ENCODE peak calls at places on chromosome 9, in five cellular contexts. One of them, this sample, is unnamed.

GRCh38 chr9:129412814-129413536 is 207.9 kb downstream of the C9orf50 start:
- DNase-seq in mesenchymal stem cell: peak
- DNase-seq in mesendoderm: peak
- DNase-seq in H1: no peak
- DNase-seq in IMR-90: peak
- DNase-seq in this sample: peak

GRCh38 chr9:109012009-109012875 is 1.1 kb downstream of the CTNNAL1 start:
- DNase-seq in IMR-90: peak
- DNase-seq in mesendoderm: peak
- DNase-seq in H1: no peak
- DNase-seq in mesenchymal stem cell: peak
- DNase-seq in this sample: peak

GRCh38 chr9:126549246-126550006 is 64.3 kb upstream of the LMX1B start:
- DNase-seq in mesenchymal stem cell: no peak
- DNase-seq in H1: no peak
- DNase-seq in mesendoderm: no peak
- DNase-seq in IMR-90: no peak
- DNase-seq in this sample: no peak

GRCh38 chr9:89000281-89000875 is 9.1 kb downstream of the S1PR3 start:
- DNase-seq in IMR-90: no peak
- DNase-seq in mesenchymal stem cell: no peak
- DNase-seq in mesendoderm: no peak
- DNase-seq in H1: no peak
- DNase-seq in this sample: no peak

GRCh38 chr9:116450378-116451139 is 236.5 kb upstream of the TRIM32 start:
- DNase-seq in H1: no peak
- DNase-seq in mesenchymal stem cell: peak
- DNase-seq in mesendoderm: peak
- DNase-seq in IMR-90: peak
- DNase-seq in this sample: peak

GRCh38 chr9:119412399-119412798 is 43.2 kb upstream of the BRINP1 start:
- DNase-seq in IMR-90: no peak
- DNase-seq in mesenchymal stem cell: no peak
- DNase-seq in H1: no peak
- DNase-seq in mesendoderm: peak
- DNase-seq in this sample: peak

GRCh38 chr9:27504259-27504658 is 19.8 kb upstream of the IFNK start:
- DNase-seq in mesenchymal stem cell: no peak
- DNase-seq in IMR-90: no peak
- DNase-seq in mesendoderm: no peak
- DNase-seq in H1: no peak
- DNase-seq in this sample: no peak

GRCh38 chr9:81602887-81603680 is 86.3 kb downstream of the TLE1 start:
- DNase-seq in H1: no peak
- DNase-seq in mesendoderm: no peak
- DNase-seq in IMR-90: no peak
- DNase-seq in mesenchymal stem cell: peak
- DNase-seq in this sample: no peak

GRCh38 chr9:87630846-87631245 is 95.1 kb upstream of the CTSL start:
- DNase-seq in H1: no peak
- DNase-seq in mesenchymal stem cell: no peak
- DNase-seq in mesendoderm: no peak
- DNase-seq in IMR-90: no peak
- DNase-seq in this sample: peak

GRCh38 chr9:112905084-112905483 is 14.4 kb upstream of the SLC46A2 start:
- DNase-seq in mesendoderm: no peak
- DNase-seq in IMR-90: no peak
- DNase-seq in H1: no peak
- DNase-seq in mesenchymal stem cell: no peak
- DNase-seq in this sample: no peak

GRCh38 chr9:86557063-86557766 is 203.0 kb upstream of the TUT7 start:
- DNase-seq in IMR-90: peak
- DNase-seq in mesendoderm: no peak
- DNase-seq in mesenchymal stem cell: peak
- DNase-seq in H1: no peak
- DNase-seq in this sample: peak

GRCh38 chr9:118091676-118092490 is 387.7 kb downstream of the TLR4 start:
- DNase-seq in mesenchymal stem cell: no peak
- DNase-seq in mesendoderm: no peak
- DNase-seq in H1: no peak
- DNase-seq in IMR-90: no peak
- DNase-seq in this sample: no peak

GRCh38 chr9:106726070-106726815 is 136.7 kb upstream of the ZNF462 start:
- DNase-seq in IMR-90: no peak
- DNase-seq in mesenchymal stem cell: no peak
- DNase-seq in mesendoderm: no peak
- DNase-seq in H1: no peak
- DNase-seq in this sample: no peak

GRCh38 chr9:26925609-26926008 is 21.4 kb downstream of the PLAA start:
- DNase-seq in mesenchymal stem cell: no peak
- DNase-seq in H1: no peak
- DNase-seq in mesendoderm: no peak
- DNase-seq in IMR-90: no peak
- DNase-seq in this sample: no peak

GRCh38 chr9:4904322-4905134 is 80.5 kb upstream of the JAK2 start:
- DNase-seq in mesendoderm: no peak
- DNase-seq in mesenchymal stem cell: no peak
- DNase-seq in H1: no peak
- DNase-seq in IMR-90: peak
- DNase-seq in this sample: no peak

GRCh38 chr9:27152398-27152715 is 43.3 kb downstream of the TEK start:
- DNase-seq in IMR-90: no peak
- DNase-seq in mesenchymal stem cell: no peak
- DNase-seq in mesendoderm: no peak
- DNase-seq in H1: no peak
- DNase-seq in this sample: no peak

GRCh38 chr9:98254236-98255063 is 999 bp downstream of the TBC1D2 start:
- DNase-seq in IMR-90: no peak
- DNase-seq in H1: no peak
- DNase-seq in mesenchymal stem cell: no peak
- DNase-seq in mesendoderm: no peak
- DNase-seq in this sample: peak

GRCh38 chr9:95181226-95181818 is 136.2 kb downstream of the FANCC start:
- DNase-seq in H1: no peak
- DNase-seq in mesendoderm: no peak
- DNase-seq in mesenchymal stem cell: peak
- DNase-seq in IMR-90: peak
- DNase-seq in this sample: no peak

DNA sequence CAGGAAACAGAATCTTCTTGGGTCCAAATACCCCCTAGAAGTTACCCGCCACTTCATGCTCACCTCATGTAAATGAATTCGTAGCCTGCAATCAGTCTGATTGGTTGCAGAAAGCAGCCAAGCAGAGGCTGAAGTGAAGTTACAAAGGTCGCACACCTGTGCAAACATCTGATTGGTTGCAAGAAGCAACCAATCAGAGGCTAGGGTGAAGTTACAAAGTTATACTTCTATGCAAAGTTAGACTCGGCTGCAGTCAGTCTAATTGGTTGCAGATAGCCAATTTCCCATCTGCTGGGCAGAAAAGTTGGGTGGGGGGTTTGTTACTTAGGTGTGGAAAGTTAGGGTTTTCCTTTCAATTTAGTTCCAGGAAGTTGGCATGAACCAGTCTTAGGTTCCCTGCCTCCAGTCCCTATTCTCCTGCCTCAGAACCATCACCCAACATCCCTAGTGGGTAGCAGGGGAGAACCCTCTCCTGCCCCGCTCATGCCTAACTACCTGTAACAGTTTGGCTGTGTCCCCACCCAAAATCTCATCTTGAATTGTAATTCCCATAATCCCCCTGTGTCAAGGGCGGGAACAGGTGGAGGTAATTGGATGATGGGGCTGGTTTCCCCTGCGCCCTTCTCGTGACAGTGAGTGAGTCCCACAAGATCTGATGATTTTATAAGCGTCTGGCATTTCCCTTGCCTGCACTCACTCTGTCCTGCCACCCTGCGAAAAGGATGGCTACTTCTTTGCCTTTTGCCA is 1.2 kb upstream of the RUSC2 start:
- DNase-seq in H1: no peak
- DNase-seq in mesenchymal stem cell: no peak
- DNase-seq in IMR-90: no peak
- DNase-seq in mesendoderm: no peak
- DNase-seq in this sample: no peak
- H3K4me3 ChIP-seq in H1: peak
- H3K4me3 ChIP-seq in mesenchymal stem cell: no peak
- H3K4me3 ChIP-seq in IMR-90: peak
- H3K4me3 ChIP-seq in mesendoderm: no peak
- H3K4me3 ChIP-seq in this sample: no peak

GRCh38 chr9:35338561-35339274 is 151.2 kb upstream of the RUSC2 start:
- DNase-seq in H1: no peak
- DNase-seq in mesendoderm: no peak
- DNase-seq in IMR-90: no peak
- DNase-seq in mesenchymal stem cell: no peak
- DNase-seq in this sample: no peak

GRCh38 chr9:35341021-35341420 is 148.9 kb upstream of the RUSC2 start:
- DNase-seq in H1: no peak
- DNase-seq in mesendoderm: no peak
- DNase-seq in IMR-90: no peak
- DNase-seq in mesenchymal stem cell: no peak
- DNase-seq in this sample: no peak

GRCh38 chr9:35342221-35342620 is 147.7 kb upstream of the RUSC2 start:
- DNase-seq in mesendoderm: no peak
- DNase-seq in H1: no peak
- DNase-seq in IMR-90: peak
- DNase-seq in mesenchymal stem cell: no peak
- DNase-seq in this sample: no peak

GRCh38 chr9:35340046-35340445 is 149.9 kb upstream of the RUSC2 start:
- DNase-seq in mesendoderm: no peak
- DNase-seq in H1: no peak
- DNase-seq in mesenchymal stem cell: no peak
- DNase-seq in IMR-90: peak
- DNase-seq in this sample: no peak

DNA sequence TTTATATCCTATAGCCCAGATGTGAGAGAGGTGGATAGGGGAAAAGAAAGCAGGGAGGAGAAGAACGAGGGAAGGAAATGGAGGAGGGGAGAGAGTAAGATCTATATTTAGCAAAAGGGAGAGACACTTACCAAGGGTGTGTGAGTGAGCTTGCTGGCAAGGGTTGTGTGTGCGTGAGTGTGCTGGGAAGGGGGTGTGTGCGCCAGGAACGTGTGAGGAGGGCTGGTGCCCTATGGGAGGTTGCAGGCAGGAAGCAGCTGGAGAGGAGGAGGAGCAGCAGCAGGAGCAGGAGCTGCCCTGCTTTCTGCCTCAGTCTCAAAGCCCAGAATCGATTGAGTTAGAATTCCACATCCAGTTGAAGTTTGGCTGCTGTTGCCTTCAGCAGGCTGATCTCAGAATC is 148.3 kb upstream of the RUSC2 start:
- DNase-seq in IMR-90: peak
- DNase-seq in mesendoderm: peak
- DNase-seq in mesenchymal stem cell: peak
- DNase-seq in H1: no peak
- DNase-seq in this sample: no peak
- H3K27ac ChIP-seq in IMR-90: peak
- H3K27ac ChIP-seq in mesendoderm: no peak
- H3K27ac ChIP-seq in mesenchymal stem cell: no peak
- H3K27ac ChIP-seq in H1: no peak
- H3K27ac ChIP-seq in this sample: no peak

DNA sequence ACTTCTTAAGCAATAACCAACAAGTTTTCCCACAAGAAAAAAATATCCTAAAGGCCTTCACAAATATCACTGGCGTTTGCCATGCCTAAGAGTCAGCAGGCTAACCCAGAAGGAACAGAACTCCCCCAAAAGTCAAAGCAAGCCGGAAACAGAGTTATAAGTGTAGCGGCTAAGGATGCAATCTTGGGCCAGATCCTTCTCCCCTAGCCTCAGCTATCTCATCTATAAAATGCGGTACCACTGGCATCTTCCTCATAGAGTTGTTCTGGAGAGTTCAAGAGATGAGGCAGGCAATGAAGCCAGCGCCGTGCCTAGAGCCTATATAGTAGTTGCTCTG is 640 bp downstream of the DPM2 start:
- DNase-seq in mesenchymal stem cell: no peak
- DNase-seq in H1: no peak
- DNase-seq in mesendoderm: no peak
- DNase-seq in IMR-90: no peak
- DNase-seq in this sample: no peak
- H2BK120ac ChIP-seq in mesenchymal stem cell: no peak
- H2BK120ac ChIP-seq in H1: no peak
- H2BK120ac ChIP-seq in mesendoderm: no peak
- H2BK120ac ChIP-seq in IMR-90: no peak
- H2BK120ac ChIP-seq in this sample: no peak

DNA sequence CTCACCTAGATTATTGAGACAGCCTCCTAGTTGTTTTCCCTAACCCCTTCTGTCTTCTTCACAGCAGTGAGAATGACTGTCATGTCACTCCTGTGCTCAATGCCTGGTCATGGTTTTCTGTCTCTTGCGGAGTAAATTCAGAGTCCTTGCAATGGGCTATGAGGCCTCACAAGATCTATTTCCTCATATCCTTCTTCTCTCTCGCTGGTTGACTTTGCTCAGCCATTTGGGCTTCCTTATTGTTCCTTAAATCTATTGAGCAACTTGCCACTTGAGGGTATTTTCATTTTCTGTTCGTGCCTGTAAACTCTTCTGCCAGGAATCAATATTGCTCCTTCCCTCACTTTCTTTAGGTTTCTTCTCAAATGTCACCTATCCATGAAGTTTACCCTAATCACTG is 9.0 kb downstream of the PPP3R2 start:
- DNase-seq in mesenchymal stem cell: no peak
- DNase-seq in IMR-90: no peak
- DNase-seq in H1: no peak
- DNase-seq in mesendoderm: no peak
- DNase-seq in this sample: peak
- H3K4me3 ChIP-seq in mesenchymal stem cell: no peak
- H3K4me3 ChIP-seq in IMR-90: no peak
- H3K4me3 ChIP-seq in H1: no peak
- H3K4me3 ChIP-seq in mesendoderm: no peak
- H3K4me3 ChIP-seq in this sample: no peak

DNA sequence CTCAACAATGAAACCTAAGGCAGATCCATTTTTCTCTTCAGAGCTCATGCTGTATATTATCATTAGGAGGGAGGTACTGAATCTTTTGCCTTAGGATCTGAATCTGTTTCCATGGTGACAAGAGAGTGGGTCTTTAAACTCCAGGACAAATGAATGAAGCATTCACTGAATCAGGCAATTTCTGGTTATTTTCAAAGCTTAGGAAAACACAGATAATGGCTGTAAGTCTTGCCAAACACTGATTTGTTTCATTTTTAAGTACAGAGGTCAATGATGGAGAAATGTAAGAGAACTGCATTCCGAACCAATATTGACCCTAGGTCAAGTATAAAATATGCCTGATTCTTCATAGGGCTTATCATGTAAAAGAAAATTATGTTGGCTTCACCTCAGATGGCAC is 84.9 kb downstream of the GNA14 start:
- DNase-seq in mesenchymal stem cell: no peak
- DNase-seq in IMR-90: no peak
- DNase-seq in H1: no peak
- DNase-seq in mesendoderm: no peak
- DNase-seq in this sample: no peak
- H3K27ac ChIP-seq in mesenchymal stem cell: no peak
- H3K27ac ChIP-seq in IMR-90: no peak
- H3K27ac ChIP-seq in H1: no peak
- H3K27ac ChIP-seq in mesendoderm: no peak
- H3K27ac ChIP-seq in this sample: no peak